ENCODE peak calls at places on chromosome 20, in five cellular contexts. One of them, this sample, is unnamed.

GRCh38 chr20:5844063-5844681 is 94.0 kb downstream of the SHLD1 start:
- DNase-seq in fibroblast of lung: peak; percentile 33
- DNase-seq in SJSA1: no peak
- DNase-seq in ascending aorta: no peak
- DNase-seq in astrocyte of the spinal cord: peak; percentile 42
- DNase-seq in this sample: peak; percentile 31

GRCh38 chr20:47297746-47298145 is 58.8 kb downstream of the ZMYND8 start:
- DNase-seq in fibroblast of lung: no peak
- DNase-seq in SJSA1: no peak
- DNase-seq in ascending aorta: no peak
- DNase-seq in astrocyte of the spinal cord: no peak
- DNase-seq in this sample: no peak

GRCh38 chr20:13784271-13784892 is 337 bp downstream of the ESF1 start:
- DNase-seq in fibroblast of lung: no peak
- DNase-seq in SJSA1: no peak
- DNase-seq in ascending aorta: no peak
- DNase-seq in astrocyte of the spinal cord: no peak
- DNase-seq in this sample: no peak

GRCh38 chr20:6583134-6583738 is 184.2 kb upstream of the BMP2 start:
- DNase-seq in fibroblast of lung: peak; percentile 75
- DNase-seq in SJSA1: no peak
- DNase-seq in ascending aorta: no peak
- DNase-seq in astrocyte of the spinal cord: peak; percentile 68
- DNase-seq in this sample: peak; percentile 78

GRCh38 chr20:38498909-38499308 is 26.3 kb downstream of the RALGAPB start:
- DNase-seq in fibroblast of lung: no peak
- DNase-seq in SJSA1: no peak
- DNase-seq in ascending aorta: no peak
- DNase-seq in astrocyte of the spinal cord: no peak
- DNase-seq in this sample: peak; percentile 27

GRCh38 chr20:21682576-21682975 is 22.9 kb upstream of the PAX1 start:
- DNase-seq in fibroblast of lung: no peak
- DNase-seq in SJSA1: no peak
- DNase-seq in ascending aorta: no peak
- DNase-seq in astrocyte of the spinal cord: no peak
- DNase-seq in this sample: no peak

GRCh38 chr20:13868331-13868730 is 83.5 kb downstream of the NDUFAF5 start:
- DNase-seq in fibroblast of lung: peak; percentile 8
- DNase-seq in SJSA1: no peak
- DNase-seq in ascending aorta: peak; percentile 38
- DNase-seq in astrocyte of the spinal cord: peak; percentile 2
- DNase-seq in this sample: peak; percentile 8

GRCh38 chr20:24149881-24150307 is 161.3 kb upstream of the GGTLC1 start:
- DNase-seq in fibroblast of lung: no peak
- DNase-seq in SJSA1: no peak
- DNase-seq in ascending aorta: no peak
- DNase-seq in astrocyte of the spinal cord: no peak
- DNase-seq in this sample: no peak

GRCh38 chr20:3509064-3509463 is 38.2 kb downstream of the ATRN start:
- DNase-seq in fibroblast of lung: no peak
- DNase-seq in SJSA1: no peak
- DNase-seq in ascending aorta: no peak
- DNase-seq in astrocyte of the spinal cord: no peak
- DNase-seq in this sample: no peak

GRCh38 chr20:9518776-9519175 is 4.4 kb downstream of the LAMP5 start:
- DNase-seq in fibroblast of lung: no peak
- DNase-seq in SJSA1: no peak
- DNase-seq in ascending aorta: no peak
- DNase-seq in astrocyte of the spinal cord: no peak
- DNase-seq in this sample: no peak

DNA sequence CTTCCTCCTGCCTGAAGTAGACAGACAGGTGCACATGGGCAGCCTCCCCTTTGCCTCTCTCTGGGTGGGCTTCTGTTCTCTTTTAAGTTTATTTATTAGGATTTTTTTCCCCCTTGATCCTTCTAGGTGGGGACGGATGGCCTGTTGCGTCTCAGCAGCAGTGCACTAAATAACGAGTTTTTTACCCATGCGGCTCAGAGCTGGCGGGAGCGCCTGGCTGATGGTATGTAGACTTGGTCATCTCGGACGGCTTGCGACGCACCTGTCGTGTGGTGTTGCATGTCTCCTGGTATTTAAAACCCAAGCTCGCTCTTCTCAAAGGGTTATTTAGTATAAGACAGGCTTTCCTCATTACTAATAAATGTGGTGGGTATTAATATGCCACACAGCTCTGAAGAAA is 73.3 kb downstream of the ASXL1 start:
- DNase-seq in fibroblast of lung: no peak
- DNase-seq in SJSA1: no peak
- DNase-seq in ascending aorta: no peak
- DNase-seq in astrocyte of the spinal cord: no peak
- DNase-seq in this sample: no peak
- H3K4me3 ChIP-seq in fibroblast of lung: no peak overlapping the region
- H3K4me3 ChIP-seq in SJSA1: no peak overlapping the region
- H3K4me3 ChIP-seq in ascending aorta: no peak overlapping the region
- H3K4me3 ChIP-seq in astrocyte of the spinal cord: no peak overlapping the region
- H3K4me3 ChIP-seq in this sample: no peak overlapping the region

GRCh38 chr20:59033616-59034165 is 1.6 kb upstream of the ATP5F1E start:
- DNase-seq in fibroblast of lung: no peak
- DNase-seq in SJSA1: no peak
- DNase-seq in ascending aorta: no peak
- DNase-seq in astrocyte of the spinal cord: no peak
- DNase-seq in this sample: no peak
- H3K4me3 ChIP-seq in fibroblast of lung: no peak overlapping the region
- H3K4me3 ChIP-seq in SJSA1: no peak overlapping the region
- H3K4me3 ChIP-seq in ascending aorta: no peak overlapping the region
- H3K4me3 ChIP-seq in astrocyte of the spinal cord: no peak overlapping the region
- H3K4me3 ChIP-seq in this sample: no peak overlapping the region

GRCh38 chr20:53961527-53961926 is 108.9 kb downstream of the BCAS1 start:
- DNase-seq in fibroblast of lung: no peak
- DNase-seq in SJSA1: no peak
- DNase-seq in ascending aorta: no peak
- DNase-seq in astrocyte of the spinal cord: no peak
- DNase-seq in this sample: no peak

GRCh38 chr20:53960586-53961386 is 109.6 kb downstream of the BCAS1 start:
- DNase-seq in fibroblast of lung: no peak
- DNase-seq in SJSA1: no peak
- DNase-seq in ascending aorta: no peak
- DNase-seq in astrocyte of the spinal cord: no peak
- DNase-seq in this sample: no peak

GRCh38 chr20:53958240-53958639 is 112.2 kb downstream of the BCAS1 start:
- DNase-seq in fibroblast of lung: no peak
- DNase-seq in SJSA1: no peak
- DNase-seq in ascending aorta: no peak
- DNase-seq in astrocyte of the spinal cord: no peak
- DNase-seq in this sample: no peak

GRCh38 chr20:53962388-53962787 is 108.0 kb downstream of the BCAS1 start:
- DNase-seq in fibroblast of lung: no peak
- DNase-seq in SJSA1: no peak
- DNase-seq in ascending aorta: no peak
- DNase-seq in astrocyte of the spinal cord: no peak
- DNase-seq in this sample: no peak

DNA sequence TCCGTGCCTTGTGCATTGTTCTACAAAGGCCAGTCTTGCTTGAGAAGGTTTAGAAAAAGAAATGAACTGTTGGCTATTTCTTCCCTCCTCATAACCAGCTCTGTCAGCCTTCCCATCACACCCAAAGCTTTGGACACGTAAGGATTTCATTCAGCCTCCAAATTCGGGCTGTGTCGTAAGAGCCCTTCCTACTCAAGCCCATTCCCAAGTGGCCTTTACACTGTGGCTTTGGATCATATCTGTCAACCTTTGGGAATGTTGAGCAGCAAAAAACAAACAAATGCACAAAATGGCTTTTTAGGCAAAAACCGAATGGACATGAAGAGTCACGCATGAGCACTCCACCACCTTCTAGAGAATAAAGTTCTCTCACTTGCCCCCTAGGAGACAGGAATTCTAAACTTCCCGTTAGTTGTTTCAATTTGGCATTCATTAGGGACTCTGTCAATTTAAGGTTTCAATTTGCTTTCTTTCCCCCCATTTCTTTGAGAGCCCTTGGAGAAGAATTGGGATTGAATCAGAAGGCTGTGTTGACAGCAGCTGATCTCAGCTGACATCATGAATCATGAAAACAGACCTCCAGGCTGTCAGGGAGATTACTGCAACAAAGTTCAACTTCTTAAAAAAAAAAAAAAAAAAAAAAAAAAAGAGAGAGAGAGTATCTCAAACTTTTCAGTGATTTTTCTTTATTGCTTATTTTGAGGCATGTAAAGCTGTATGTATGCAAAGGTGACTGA is 110.4 kb downstream of the BCAS1 start:
- DNase-seq in fibroblast of lung: peak; percentile 15
- DNase-seq in SJSA1: no peak
- DNase-seq in ascending aorta: no peak
- DNase-seq in astrocyte of the spinal cord: no peak
- DNase-seq in this sample: peak; percentile 57
- H3K4me3 ChIP-seq in fibroblast of lung: no peak overlapping the region
- H3K4me3 ChIP-seq in SJSA1: no peak overlapping the region
- H3K4me3 ChIP-seq in ascending aorta: no peak overlapping the region
- H3K4me3 ChIP-seq in astrocyte of the spinal cord: no peak overlapping the region
- H3K4me3 ChIP-seq in this sample: no peak overlapping the region

GRCh38 chr20:44589522-44589921 is 7.1 kb downstream of the PKIG start:
- DNase-seq in fibroblast of lung: no peak
- DNase-seq in SJSA1: no peak
- DNase-seq in ascending aorta: no peak
- DNase-seq in astrocyte of the spinal cord: no peak
- DNase-seq in this sample: no peak

GRCh38 chr20:44586986-44587980 is 4.9 kb downstream of the PKIG start:
- DNase-seq in fibroblast of lung: peak; percentile 37
- DNase-seq in SJSA1: no peak
- DNase-seq in ascending aorta: no peak
- DNase-seq in astrocyte of the spinal cord: no peak
- DNase-seq in this sample: no peak

GRCh38 chr20:44585042-44585968 is 2.9 kb downstream of the PKIG start:
- DNase-seq in fibroblast of lung: no peak
- DNase-seq in SJSA1: no peak
- DNase-seq in ascending aorta: no peak
- DNase-seq in astrocyte of the spinal cord: no peak
- DNase-seq in this sample: no peak

GRCh38 chr20:44584103-44584690 is 1.8 kb downstream of the PKIG start:
- DNase-seq in fibroblast of lung: no peak
- DNase-seq in SJSA1: no peak
- DNase-seq in ascending aorta: no peak
- DNase-seq in astrocyte of the spinal cord: no peak
- DNase-seq in this sample: no peak

GRCh38 chr20:44586289-44586911 is 4.0 kb downstream of the PKIG start:
- DNase-seq in fibroblast of lung: no peak
- DNase-seq in SJSA1: no peak
- DNase-seq in ascending aorta: no peak
- DNase-seq in astrocyte of the spinal cord: no peak
- DNase-seq in this sample: no peak
- H3K4me3 ChIP-seq in fibroblast of lung: no peak overlapping the region
- H3K4me3 ChIP-seq in SJSA1: no peak overlapping the region
- H3K4me3 ChIP-seq in ascending aorta: peak overlapping the region; percentile 33
- H3K4me3 ChIP-seq in astrocyte of the spinal cord: no peak overlapping the region
- H3K4me3 ChIP-seq in this sample: no peak overlapping the region

GRCh38 chr20:61256365-61256764 is 4.3 kb downstream of the CDH4 start:
- DNase-seq in fibroblast of lung: no peak
- DNase-seq in SJSA1: no peak
- DNase-seq in ascending aorta: no peak
- DNase-seq in astrocyte of the spinal cord: no peak
- DNase-seq in this sample: no peak
- H3K4me3 ChIP-seq in fibroblast of lung: no peak overlapping the region
- H3K4me3 ChIP-seq in SJSA1: no peak overlapping the region
- H3K4me3 ChIP-seq in ascending aorta: no peak overlapping the region
- H3K4me3 ChIP-seq in astrocyte of the spinal cord: no peak overlapping the region
- H3K4me3 ChIP-seq in this sample: no peak overlapping the region

GRCh38 chr20:31720486-31721407 is 1.9 kb downstream of the BCL2L1 start:
- DNase-seq in fibroblast of lung: no peak
- DNase-seq in SJSA1: no peak
- DNase-seq in ascending aorta: no peak
- DNase-seq in astrocyte of the spinal cord: no peak
- DNase-seq in this sample: no peak

GRCh38 chr20:31716818-31717477 is 5.7 kb downstream of the BCL2L1 start:
- DNase-seq in fibroblast of lung: no peak
- DNase-seq in SJSA1: no peak
- DNase-seq in ascending aorta: no peak
- DNase-seq in astrocyte of the spinal cord: no peak
- DNase-seq in this sample: no peak

GRCh38 chr20:31719644-31720485 is 2.8 kb downstream of the BCL2L1 start:
- DNase-seq in fibroblast of lung: no peak
- DNase-seq in SJSA1: peak; percentile 88
- DNase-seq in ascending aorta: no peak
- DNase-seq in astrocyte of the spinal cord: no peak
- DNase-seq in this sample: no peak

GRCh38 chr20:31717478-31717946 is 5.2 kb downstream of the BCL2L1 start:
- DNase-seq in fibroblast of lung: no peak
- DNase-seq in SJSA1: no peak
- DNase-seq in ascending aorta: no peak
- DNase-seq in astrocyte of the spinal cord: no peak
- DNase-seq in this sample: no peak

DNA sequence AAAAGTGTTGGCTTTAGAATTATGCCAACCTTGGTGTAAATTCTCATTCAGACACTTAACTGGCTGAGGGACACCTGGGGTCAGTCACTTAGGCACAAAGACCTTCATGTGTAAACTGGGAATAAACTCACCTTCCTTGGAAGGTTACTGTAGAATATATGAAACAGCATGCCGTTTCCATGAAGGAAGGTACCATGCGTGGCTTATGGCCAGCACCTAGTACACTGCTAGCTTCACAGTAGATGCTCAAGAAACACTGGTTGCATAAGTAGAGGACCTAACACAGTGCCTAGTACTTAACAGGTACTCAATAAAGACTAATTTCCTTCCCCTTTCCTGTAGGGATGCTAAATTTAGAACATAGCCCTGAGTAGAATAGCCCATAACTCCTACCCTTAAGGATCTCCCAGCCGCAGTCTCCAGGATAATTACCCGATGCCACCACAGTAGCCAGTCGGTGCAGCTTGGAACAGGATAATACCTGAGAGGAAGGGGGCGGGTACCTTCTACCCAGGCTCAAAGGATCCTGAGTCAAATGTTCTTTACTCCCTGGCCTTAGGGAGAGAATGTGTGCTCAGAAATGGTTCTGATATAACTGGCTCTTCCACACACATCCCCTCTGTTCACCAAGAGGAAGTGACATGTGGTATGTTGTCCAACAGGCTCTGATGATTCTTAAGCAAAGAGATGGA is 3.6 kb downstream of the BCL2L1 start:
- DNase-seq in fibroblast of lung: no peak
- DNase-seq in SJSA1: no peak
- DNase-seq in ascending aorta: no peak
- DNase-seq in astrocyte of the spinal cord: no peak
- DNase-seq in this sample: no peak
- H3K4me3 ChIP-seq in fibroblast of lung: peak overlapping the region; percentile 62
- H3K4me3 ChIP-seq in SJSA1: no peak overlapping the region
- H3K4me3 ChIP-seq in ascending aorta: peak overlapping the region; percentile 82
- H3K4me3 ChIP-seq in astrocyte of the spinal cord: peak overlapping the region; percentile 82
- H3K4me3 ChIP-seq in this sample: peak overlapping the region; percentile 57

GRCh38 chr20:58906894-58907293 is 54.4 kb downstream of the GNAS start:
- DNase-seq in fibroblast of lung: peak; percentile 70
- DNase-seq in SJSA1: no peak
- DNase-seq in ascending aorta: no peak
- DNase-seq in astrocyte of the spinal cord: peak; percentile 47
- DNase-seq in this sample: peak; percentile 73
- H3K4me3 ChIP-seq in fibroblast of lung: no peak overlapping the region
- H3K4me3 ChIP-seq in SJSA1: no peak overlapping the region
- H3K4me3 ChIP-seq in ascending aorta: peak overlapping the region; percentile 51
- H3K4me3 ChIP-seq in astrocyte of the spinal cord: no peak overlapping the region
- H3K4me3 ChIP-seq in this sample: no peak overlapping the region